ENCODE peak calls at places on chromosomes 16 and 17, in six cellular contexts. One of them, this sample, is unnamed.

GRCh38 chr17:21453144-21453982 is 77.2 kb downstream of the KCNJ12 start:
- DNase-seq in B cell: no peak
- DNase-seq in MM.1S: no peak
- DNase-seq in lung: no peak
- DNase-seq in colonic mucosa: no peak
- DNase-seq in HFFc6: no peak
- DNase-seq in this sample: no peak

GRCh38 chr17:35804658-35805192 is 4.6 kb upstream of the TAF15 start:
- DNase-seq in B cell: peak
- DNase-seq in MM.1S: peak
- DNase-seq in lung: peak
- DNase-seq in colonic mucosa: peak
- DNase-seq in HFFc6: peak
- DNase-seq in this sample: peak

GRCh38 chr17:13283606-13284005 is 265.8 kb upstream of the ELAC2 start:
- DNase-seq in B cell: no peak
- DNase-seq in MM.1S: no peak
- DNase-seq in lung: no peak
- DNase-seq in colonic mucosa: no peak
- DNase-seq in HFFc6: no peak
- DNase-seq in this sample: no peak

GRCh38 chr16:49280022-49280741 is 1.5 kb downstream of the CBLN1 start:
- DNase-seq in B cell: no peak
- DNase-seq in MM.1S: peak
- DNase-seq in lung: no peak
- DNase-seq in colonic mucosa: no peak
- DNase-seq in HFFc6: no peak
- DNase-seq in this sample: no peak

GRCh38 chr17:49514374-49514738 is 19.3 kb downstream of the NGFR start:
- DNase-seq in B cell: no peak
- DNase-seq in MM.1S: peak
- DNase-seq in lung: no peak
- DNase-seq in colonic mucosa: no peak
- DNase-seq in HFFc6: no peak
- DNase-seq in this sample: no peak

GRCh38 chr16:87895641-87896141 is 26.4 kb upstream of the SLC7A5 start:
- DNase-seq in B cell: no peak
- DNase-seq in MM.1S: no peak
- DNase-seq in lung: no peak
- DNase-seq in colonic mucosa: no peak
- DNase-seq in HFFc6: peak
- DNase-seq in this sample: no peak

GRCh38 chr17:29977836-29978235 is 36.4 kb downstream of the EFCAB5 start:
- DNase-seq in B cell: no peak
- DNase-seq in MM.1S: no peak
- DNase-seq in lung: no peak
- DNase-seq in colonic mucosa: no peak
- DNase-seq in HFFc6: peak
- DNase-seq in this sample: no peak

GRCh38 chr16:20236890-20237289 is 90.4 kb downstream of the GP2 start:
- DNase-seq in B cell: no peak
- DNase-seq in MM.1S: no peak
- DNase-seq in lung: no peak
- DNase-seq in colonic mucosa: no peak
- DNase-seq in HFFc6: no peak
- DNase-seq in this sample: no peak

GRCh38 chr16:54403580-54403979 is 117.0 kb upstream of the IRX3 start:
- DNase-seq in B cell: no peak
- DNase-seq in MM.1S: no peak
- DNase-seq in lung: no peak
- DNase-seq in colonic mucosa: no peak
- DNase-seq in HFFc6: no peak
- DNase-seq in this sample: no peak

GRCh38 chr16:57633383-57634064 is 5.1 kb downstream of the ADGRG1 start:
- DNase-seq in B cell: no peak
- DNase-seq in MM.1S: no peak
- DNase-seq in lung: no peak
- DNase-seq in colonic mucosa: no peak
- DNase-seq in HFFc6: no peak
- DNase-seq in this sample: no peak

GRCh38 chr17:28843810-28844137 is 1.2 kb upstream of the FAM222B start:
- DNase-seq in B cell: no peak
- DNase-seq in MM.1S: no peak
- DNase-seq in lung: no peak
- DNase-seq in colonic mucosa: no peak
- DNase-seq in HFFc6: no peak
- DNase-seq in this sample: no peak

GRCh38 chr16:27273670-27274522 is 5.3 kb upstream of the NSMCE1 start:
- DNase-seq in B cell: no peak
- DNase-seq in MM.1S: no peak
- DNase-seq in lung: no peak
- DNase-seq in colonic mucosa: peak
- DNase-seq in HFFc6: peak
- DNase-seq in this sample: peak

GRCh38 chr16:80027007-80027965 is 426.7 kb upstream of the MAF start:
- DNase-seq in B cell: no peak
- DNase-seq in MM.1S: no peak
- DNase-seq in lung: peak
- DNase-seq in colonic mucosa: peak
- DNase-seq in HFFc6: peak
- DNase-seq in this sample: peak

GRCh38 chr16:78460428-78460827 is 361.0 kb downstream of the WWOX start:
- DNase-seq in B cell: no peak
- DNase-seq in MM.1S: no peak
- DNase-seq in lung: no peak
- DNase-seq in colonic mucosa: no peak
- DNase-seq in HFFc6: no peak
- DNase-seq in this sample: peak

GRCh38 chr16:12182202-12182601 is 205.7 kb downstream of the SNX29 start:
- DNase-seq in B cell: no peak
- DNase-seq in MM.1S: no peak
- DNase-seq in lung: no peak
- DNase-seq in colonic mucosa: no peak
- DNase-seq in HFFc6: no peak
- DNase-seq in this sample: no peak

GRCh38 chr17:76382803-76383644 is 1.4 kb upstream of the SPHK1 start:
- DNase-seq in B cell: peak
- DNase-seq in MM.1S: peak
- DNase-seq in lung: peak
- DNase-seq in colonic mucosa: peak
- DNase-seq in HFFc6: peak
- DNase-seq in this sample: peak

GRCh38 chr17:44906010-44906646 is 6.9 kb upstream of the EFTUD2 start:
- DNase-seq in B cell: no peak
- DNase-seq in MM.1S: no peak
- DNase-seq in lung: no peak
- DNase-seq in colonic mucosa: no peak
- DNase-seq in HFFc6: peak
- DNase-seq in this sample: no peak

GRCh38 chr16:86730086-86730485 is 151.7 kb downstream of the FOXL1 start:
- DNase-seq in B cell: no peak
- DNase-seq in MM.1S: no peak
- DNase-seq in lung: no peak
- DNase-seq in colonic mucosa: no peak
- DNase-seq in HFFc6: no peak
- DNase-seq in this sample: no peak

GRCh38 chr17:51365090-51365489 is 104.7 kb downstream of the UTP18 start:
- DNase-seq in B cell: no peak
- DNase-seq in MM.1S: no peak
- DNase-seq in lung: no peak
- DNase-seq in colonic mucosa: no peak
- DNase-seq in HFFc6: no peak
- DNase-seq in this sample: no peak

GRCh38 chr17:51362818-51363598 is 102.7 kb downstream of the UTP18 start:
- DNase-seq in B cell: no peak
- DNase-seq in MM.1S: no peak
- DNase-seq in lung: no peak
- DNase-seq in colonic mucosa: no peak
- DNase-seq in HFFc6: no peak
- DNase-seq in this sample: no peak

GRCh38 chr17:51371732-51372151 is 111.4 kb downstream of the UTP18 start:
- DNase-seq in B cell: no peak
- DNase-seq in MM.1S: peak
- DNase-seq in lung: no peak
- DNase-seq in colonic mucosa: peak
- DNase-seq in HFFc6: peak
- DNase-seq in this sample: peak

GRCh38 chr17:51372345-51373004 is 112.1 kb downstream of the UTP18 start:
- DNase-seq in B cell: peak
- DNase-seq in MM.1S: peak
- DNase-seq in lung: peak
- DNase-seq in colonic mucosa: peak
- DNase-seq in HFFc6: peak
- DNase-seq in this sample: peak

GRCh38 chr17:51366866-51367265 is 106.5 kb downstream of the UTP18 start:
- DNase-seq in B cell: no peak
- DNase-seq in MM.1S: no peak
- DNase-seq in lung: no peak
- DNase-seq in colonic mucosa: no peak
- DNase-seq in HFFc6: no peak
- DNase-seq in this sample: no peak
- TF ChIP-seq CTCF in B cell: no peak
- TF ChIP-seq CTCF in MM.1S: no peak
- TF ChIP-seq CTCF in lung: no peak
- TF ChIP-seq CTCF in colonic mucosa: no peak
- TF ChIP-seq CTCF in HFFc6: no peak
- TF ChIP-seq CTCF in this sample: no peak

GRCh38 chr16:16095646-16096045 is 127.6 kb downstream of the ABCC6 start:
- DNase-seq in B cell: no peak
- DNase-seq in MM.1S: no peak
- DNase-seq in lung: no peak
- DNase-seq in colonic mucosa: no peak
- DNase-seq in HFFc6: no peak
- DNase-seq in this sample: no peak

GRCh38 chr16:16096858-16097213 is 126.5 kb downstream of the ABCC6 start:
- DNase-seq in B cell: no peak
- DNase-seq in MM.1S: no peak
- DNase-seq in lung: no peak
- DNase-seq in colonic mucosa: no peak
- DNase-seq in HFFc6: no peak
- DNase-seq in this sample: no peak

GRCh38 chr16:16099320-16099719 is 124.0 kb downstream of the ABCC6 start:
- DNase-seq in B cell: no peak
- DNase-seq in MM.1S: no peak
- DNase-seq in lung: no peak
- DNase-seq in colonic mucosa: no peak
- DNase-seq in HFFc6: no peak
- DNase-seq in this sample: no peak

GRCh38 chr16:16093625-16094332 is 129.5 kb downstream of the ABCC6 start:
- DNase-seq in B cell: no peak
- DNase-seq in MM.1S: no peak
- DNase-seq in lung: no peak
- DNase-seq in colonic mucosa: no peak
- DNase-seq in HFFc6: no peak
- DNase-seq in this sample: no peak

GRCh38 chr16:16096161-16096857 is 127.0 kb downstream of the ABCC6 start:
- DNase-seq in B cell: no peak
- DNase-seq in MM.1S: no peak
- DNase-seq in lung: peak
- DNase-seq in colonic mucosa: peak
- DNase-seq in HFFc6: peak
- DNase-seq in this sample: no peak
- TF ChIP-seq CTCF in B cell: peak
- TF ChIP-seq CTCF in MM.1S: no peak
- TF ChIP-seq CTCF in lung: no peak
- TF ChIP-seq CTCF in colonic mucosa: no peak
- TF ChIP-seq CTCF in HFFc6: peak
- TF ChIP-seq CTCF in this sample: no peak

GRCh38 chr17:16304832-16305231 is 48.4 kb downstream of the CENPV start:
- DNase-seq in B cell: no peak
- DNase-seq in MM.1S: no peak
- DNase-seq in lung: no peak
- DNase-seq in colonic mucosa: no peak
- DNase-seq in HFFc6: no peak
- DNase-seq in this sample: peak
- TF ChIP-seq CTCF in B cell: peak
- TF ChIP-seq CTCF in MM.1S: peak
- TF ChIP-seq CTCF in lung: no peak
- TF ChIP-seq CTCF in colonic mucosa: no peak
- TF ChIP-seq CTCF in HFFc6: peak
- TF ChIP-seq CTCF in this sample: peak

GRCh38 chr16:21684199-21684598 is 20.4 kb downstream of the OTOA start:
- DNase-seq in B cell: no peak
- DNase-seq in MM.1S: no peak
- DNase-seq in lung: no peak
- DNase-seq in colonic mucosa: peak
- DNase-seq in HFFc6: no peak
- DNase-seq in this sample: peak
- TF ChIP-seq CTCF in B cell: peak
- TF ChIP-seq CTCF in MM.1S: peak
- TF ChIP-seq CTCF in lung: no peak
- TF ChIP-seq CTCF in colonic mucosa: peak
- TF ChIP-seq CTCF in HFFc6: peak
- TF ChIP-seq CTCF in this sample: peak

GRCh38 chr17:71273451-71273850 is 847.4 kb upstream of the SOX9 start:
- DNase-seq in B cell: no peak
- DNase-seq in MM.1S: no peak
- DNase-seq in lung: no peak
- DNase-seq in colonic mucosa: no peak
- DNase-seq in HFFc6: no peak
- DNase-seq in this sample: no peak

DNA sequence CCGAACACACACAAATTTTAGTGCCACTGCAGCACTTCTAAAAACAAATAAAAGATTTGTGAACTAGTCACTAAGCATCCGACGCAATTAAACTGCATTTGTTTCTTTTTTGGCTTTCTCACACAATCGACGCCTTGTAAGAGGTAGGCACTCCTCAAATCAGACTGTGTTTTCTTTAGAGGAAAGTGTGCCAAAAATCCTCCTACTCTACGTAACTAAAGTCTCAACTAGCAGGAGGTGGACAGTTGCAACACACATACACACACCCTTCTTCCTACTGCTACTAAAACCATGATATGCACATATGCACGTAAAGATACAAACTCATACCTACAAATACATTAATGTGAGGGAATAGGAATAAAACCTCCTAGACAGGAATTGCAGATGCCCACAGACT is 844.7 kb upstream of the SOX9 start:
- DNase-seq in B cell: no peak
- DNase-seq in MM.1S: no peak
- DNase-seq in lung: no peak
- DNase-seq in colonic mucosa: no peak
- DNase-seq in HFFc6: no peak
- DNase-seq in this sample: peak
- TF ChIP-seq CTCF in B cell: no peak
- TF ChIP-seq CTCF in MM.1S: no peak
- TF ChIP-seq CTCF in lung: no peak
- TF ChIP-seq CTCF in colonic mucosa: no peak
- TF ChIP-seq CTCF in HFFc6: no peak
- TF ChIP-seq CTCF in this sample: no peak